ENCODE peak calls at places on chromosomes 16 and 17, in nine cellular contexts. E, C, O, M, U, N, X, A and L are unnamed samples.

GRCh38 chr16:81710596-81710995 is 68.5 kb upstream of the PLCG2 start:
- DNase-seq in U (no peak), N (no peak), X (no peak), A (no peak), M (no peak), O (no peak), C (no peak), E (no peak), L (no peak)

GRCh38 chr16:3188925-3189825 is 1.2 kb downstream of the OR1F1 start:
- DNase-seq in C (peak; percentile 63), X (no peak), A (no peak), M (peak; percentile 61), O (no peak), N (no peak), U (peak; percentile 78), E (no peak), L (peak; percentile 78)

GRCh38 chr17:80586464-80587228 is 42.0 kb downstream of the RPTOR start:
- DNase-seq in U (no peak), O (no peak), M (no peak), A (no peak), E (no peak), N (no peak), C (peak; percentile 79), X (no peak), L (no peak)

GRCh38 chr16:84717484-84717883 is 17.7 kb downstream of the USP10 start:
- DNase-seq in E (no peak), U (no peak), C (no peak), O (no peak), X (no peak), M (no peak), A (no peak), N (no peak), L (no peak)

GRCh38 chr16:69870761-69871160 is 80.4 kb upstream of the CLEC18A start:
- DNase-seq in C (no peak), E (no peak), X (no peak), U (no peak), M (no peak), A (no peak), O (no peak), N (no peak), L (no peak)

GRCh38 chr16:87560428-87561199 is 41.7 kb upstream of the JPH3 start:
- DNase-seq in U (peak; percentile 49), N (peak; percentile 60), M (no peak), O (no peak), X (no peak), A (no peak), E (no peak), C (no peak), L (peak; percentile 62)

GRCh38 chr17:50052241-50052788 is 3.6 kb upstream of the ITGA3 start:
- DNase-seq in N (peak; percentile 37), O (no peak), C (no peak), U (no peak), X (no peak), A (no peak), E (no peak), M (no peak), L (no peak)

GRCh38 chr17:80544655-80545498 is at the start of gene RPTOR:
- DNase-seq in A (peak; percentile 94), U (peak; percentile 92), N (peak; percentile 90), M (peak; percentile 88), O (peak; percentile 59), X (peak; percentile 91), E (peak; percentile 93), C (peak; percentile 91), L (peak; percentile 96)

GRCh38 chr17:65172511-65173136 is 35.5 kb downstream of the RGS9 start:
- DNase-seq in E (no peak), C (no peak), M (no peak), N (no peak), O (no peak), X (no peak), U (no peak), A (no peak), L (no peak)

GRCh38 chr17:35947156-35947585 is 3.7 kb upstream of the LYZL6 start:
- DNase-seq in U (peak; percentile 65), A (no peak), X (no peak), O (no peak), N (peak; percentile 41), C (peak; percentile 14), M (peak; percentile 78), E (peak; percentile 37), L (peak; percentile 65)

GRCh38 chr16:1610841-1611653 is 825 bp downstream of the IFT140 start:
- DNase-seq in A (peak; percentile 51), C (no peak), N (no peak), O (no peak), U (peak; percentile 9), M (no peak), E (no peak), X (no peak), L (peak; percentile 49)

GRCh38 chr16:68894714-68895113 is 51.4 kb downstream of the TANGO6 start:
- DNase-seq in M (no peak), C (no peak), A (no peak), E (no peak), U (no peak), X (no peak), N (no peak), O (no peak), L (no peak)

DNA sequence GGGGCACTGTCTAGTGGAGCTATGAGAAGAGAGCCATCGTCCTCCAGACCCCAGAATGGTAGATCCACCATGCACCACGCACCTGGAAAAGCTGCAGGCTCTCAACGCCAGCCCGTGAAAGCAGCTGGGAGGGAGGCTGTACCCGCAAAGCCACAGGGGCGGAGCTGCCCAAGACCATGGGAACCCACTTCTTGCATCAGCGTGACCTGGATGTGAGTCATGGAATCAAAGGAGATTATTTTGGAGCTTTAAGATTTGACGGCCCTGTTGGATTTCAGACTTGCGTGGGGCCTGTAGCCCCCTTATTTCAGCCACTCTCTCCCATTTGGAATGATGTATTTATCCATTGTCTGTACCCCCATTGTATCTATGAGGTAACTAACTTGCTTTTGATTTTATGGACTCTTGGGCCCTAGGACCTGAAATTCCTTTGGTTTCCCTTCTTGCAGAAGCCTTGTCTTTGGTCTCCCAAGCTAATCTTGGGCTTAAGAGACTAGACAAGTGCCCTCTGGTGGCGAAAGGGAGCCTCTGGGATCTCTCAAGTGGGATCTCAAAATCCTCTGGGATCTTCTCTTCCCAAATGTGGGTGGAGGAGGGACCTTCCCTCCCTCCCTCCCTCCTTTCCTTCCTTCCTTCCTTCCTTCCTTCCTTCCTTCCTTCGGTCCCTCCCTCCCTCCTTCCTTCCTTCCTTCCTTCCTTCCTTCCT is 58.2 kb upstream of the HAPSTR1 start:
- DNase-seq in U (peak; percentile 54), C (peak; percentile 64), M (peak; percentile 62), E (peak; percentile 15), N (peak; percentile 64), A (peak; percentile 56), O (no peak), X (no peak), L (peak; percentile 55)
- TF ChIP-seq CTCF in U (peak; percentile 52), C (peak; percentile 79), M (peak; percentile 65), E (no peak), N (peak; percentile 39), A (peak; percentile 54), O (peak; percentile 72), X (peak; percentile 69), L (no peak)

GRCh38 chr16:74724820-74725549 is 24.3 kb upstream of the MLKL start:
- DNase-seq in E (no peak), X (peak; percentile 65), N (no peak), C (peak; percentile 69), O (no peak), A (peak; percentile 94), M (no peak), U (no peak), L (no peak)
- TF ChIP-seq CTCF in E (peak; percentile 56), X (peak; percentile 46), N (no peak), C (peak; percentile 52), O (peak; percentile 8), A (peak; percentile 40), M (peak; percentile 10), U (no peak), L (no peak)

GRCh38 chr17:44915727-44916058 is 393 bp upstream of the GFAP start:
- DNase-seq in C (no peak), U (no peak), A (no peak), O (no peak), M (no peak), N (no peak), E (no peak), X (no peak), L (no peak)

GRCh38 chr17:44917456-44917855 is 2.2 kb upstream of the GFAP start:
- DNase-seq in M (no peak), N (no peak), U (no peak), A (peak; percentile 22), E (no peak), X (no peak), C (no peak), O (no peak), L (no peak)

GRCh38 chr17:44918006-44918405 is 2.7 kb upstream of the GFAP start:
- DNase-seq in M (no peak), N (no peak), X (no peak), A (peak; percentile 4), O (no peak), E (no peak), U (no peak), C (no peak), L (no peak)

GRCh38 chr17:44916059-44916780 is 920 bp upstream of the GFAP start:
- DNase-seq in N (no peak), M (peak; percentile 49), X (no peak), A (peak; percentile 41), U (no peak), C (no peak), E (no peak), O (no peak), L (no peak)

DNA sequence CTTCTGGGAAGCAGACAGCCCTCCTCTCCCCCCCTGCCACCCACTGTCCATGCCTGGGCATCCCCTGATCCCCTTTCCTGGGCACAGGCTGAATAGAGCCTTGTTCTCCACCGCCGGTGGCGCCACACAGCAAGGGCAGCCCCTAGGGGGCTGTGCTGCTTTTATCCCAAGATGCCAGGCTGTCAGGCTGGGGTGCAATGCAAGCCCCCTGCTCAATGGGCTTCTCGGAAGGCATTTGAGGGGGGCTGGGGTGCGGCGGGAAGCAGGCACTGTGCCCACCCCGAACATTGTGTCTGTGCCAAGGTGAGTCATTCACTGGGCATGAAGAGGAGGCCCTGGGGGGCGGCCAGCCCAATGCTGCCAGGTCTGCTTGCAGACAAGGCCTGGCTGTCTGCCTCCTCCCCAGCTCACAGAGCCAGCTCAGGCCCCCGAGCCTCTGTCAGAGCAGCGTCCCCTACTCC is 1.5 kb upstream of the GFAP start:
- DNase-seq in O (no peak), N (no peak), X (no peak), C (peak; percentile 52), U (peak; percentile 75), M (no peak), A (peak; percentile 83), E (no peak), L (no peak)
- TF ChIP-seq CTCF in O (peak; percentile 7), N (no peak), X (no peak), C (peak; percentile 31), U (no peak), M (no peak), A (no peak), E (no peak), L (no peak)

GRCh38 chr17:41417576-41418015 is 6.8 kb downstream of the KRT37 start:
- DNase-seq in C (no peak), N (no peak), U (peak; percentile 72), X (no peak), E (no peak), A (no peak), O (no peak), M (peak; percentile 28), L (peak; percentile 41)
- TF ChIP-seq CTCF in C (peak; percentile 22), N (no peak), U (peak; percentile 91), X (peak; percentile 67), E (no peak), A (no peak), O (peak; percentile 22), M (peak; percentile 41), L (peak; percentile 12)